ENCODE peak calls at places on chromosomes 6 and 20, in ten cellular contexts. N, M, V, S, X, T, O, Z, J and A are unnamed samples.

GRCh38 chr6:30691208-30691872 is 556 bp upstream of the NRM start:
- DNase-seq in N (no peak), J (no peak), S (no peak), M (no peak), V (no peak), Z (no peak), X (no peak), T (no peak), O (no peak), A (no peak)

GRCh38 chr20:17391108-17391771 is 139.9 kb downstream of the BFSP1 start:
- DNase-seq in N (no peak), M (no peak), S (no peak), V (no peak), X (no peak), O (no peak), Z (no peak), T (no peak), J (no peak), A (no peak)

GRCh38 chr6:139337830-139338229 is 36.6 kb downstream of the CITED2 start:
- DNase-seq in N (no peak), M (no peak), Z (no peak), X (no peak), T (no peak), S (no peak), J (no peak), O (no peak), V (no peak), A (no peak)

GRCh38 chr6:38852215-38852614 is 137.1 kb downstream of the DNAH8 start:
- DNase-seq in N (no peak), J (no peak), X (no peak), V (no peak), M (no peak), Z (no peak), S (no peak), O (no peak), T (no peak), A (no peak)

GRCh38 chr6:145137425-145137824 is 597.9 kb downstream of the EPM2A start:
- DNase-seq in X (no peak), T (no peak), N (peak; percentile 66), J (no peak), M (peak; percentile 14), V (no peak), S (no peak), O (no peak), Z (no peak), A (no peak)

GRCh38 chr6:56938634-56939294 is 16.1 kb upstream of the BEND6 start:
- DNase-seq in N (peak; percentile 29), S (no peak), V (no peak), T (peak; percentile 15), Z (peak; percentile 14), O (peak; percentile 98), M (peak; percentile 94), J (peak; percentile 11), X (peak; percentile 96), A (no peak)

GRCh38 chr20:37615507-37616425 is 78.1 kb upstream of the CTNNBL1 start:
- DNase-seq in T (no peak), V (no peak), N (peak; percentile 54), M (peak; percentile 34), S (peak; percentile 25), X (no peak), O (no peak), J (peak; percentile 55), Z (peak; percentile 49), A (no peak)

GRCh38 chr20:57414867-57415592 is 23.8 kb downstream of the RBM38 start:
- DNase-seq in N (no peak), M (peak; percentile 40), V (no peak), T (no peak), J (no peak), O (peak; percentile 71), Z (no peak), S (no peak), X (no peak), A (no peak)

GRCh38 chr20:25296094-25297093 is 48.5 kb downstream of the PYGB start:
- DNase-seq in T (no peak), S (peak; percentile 51), Z (no peak), X (no peak), V (no peak), N (peak; percentile 16), M (peak; percentile 83), O (no peak), J (no peak), A (no peak)

GRCh38 chr6:117536317-117536716 is 53.8 kb downstream of the DCBLD1 start:
- DNase-seq in X (no peak), T (no peak), J (no peak), N (no peak), S (no peak), M (no peak), V (no peak), Z (no peak), O (no peak), A (no peak)

GRCh38 chr6:46138281-46138680 is 8.5 kb downstream of the ENPP4 start:
- DNase-seq in V (no peak), M (no peak), O (no peak), J (no peak), Z (no peak), N (no peak), X (no peak), T (no peak), S (no peak), A (no peak)

GRCh38 chr6:22651731-22652130 is 82.4 kb downstream of the HDGFL1 start:
- DNase-seq in T (no peak), S (no peak), J (no peak), Z (no peak), O (no peak), M (no peak), X (no peak), N (no peak), V (no peak), A (no peak)

GRCh38 chr6:45445749-45446454 is 68.2 kb upstream of the SUPT3H start:
- DNase-seq in X (peak; percentile 99), Z (peak; percentile 14), O (peak; percentile 99), J (no peak), S (peak; percentile 55), V (peak; percentile 59), M (peak; percentile 87), T (peak; percentile 64), N (peak; percentile 98), A (peak; percentile 43)

GRCh38 chr6:125273965-125274364 is 27.8 kb downstream of the HDDC2 start:
- DNase-seq in T (no peak), O (peak; percentile 53), M (no peak), Z (no peak), V (no peak), J (no peak), X (no peak), S (no peak), N (peak; percentile 93), A (no peak)

GRCh38 chr6:13454286-13455221 is 32.8 kb downstream of the GFOD1 start:
- DNase-seq in O (peak; percentile 30), Z (peak; percentile 79), N (peak; percentile 85), S (no peak), T (peak; percentile 57), V (peak; percentile 46), J (peak; percentile 86), X (peak; percentile 20), M (no peak), A (no peak)

GRCh38 chr6:169366177-169366901 is 112.7 kb upstream of the THBS2 start:
- DNase-seq in V (no peak), M (no peak), O (no peak), X (no peak), Z (no peak), S (no peak), J (no peak), T (no peak), N (no peak), A (no peak)

GRCh38 chr6:53635322-53635721 is 30.2 kb downstream of the KLHL31 start:
- DNase-seq in V (no peak), J (no peak), S (no peak), O (no peak), N (no peak), Z (no peak), M (no peak), X (no peak), T (no peak), A (no peak)

GRCh38 chr6:157669747-157670216 is 153.3 kb upstream of the SNX9 start:
- DNase-seq in O (peak; percentile 35), T (peak; percentile 80), V (peak; percentile 87), J (no peak), N (peak; percentile 72), S (no peak), M (peak; percentile 95), Z (no peak), X (peak; percentile 73), A (no peak)